ENCODE peak calls at places on chromosome 3, in eight cellular contexts. One of them, this sample, is unnamed.

GRCh38 chr3:185796431-185797107 is 28.3 kb downstream of the IGF2BP2 start:
- DNase-seq in kidney: no peak
- DNase-seq in IMR-90: peak; percentile 85
- DNase-seq in brain microvascular endothelial cell: peak; percentile 71
- DNase-seq in A549: peak; percentile 55
- DNase-seq in HepG2: peak; percentile 96
- DNase-seq in GM12865: no peak
- DNase-seq in fibroblast of pulmonary artery: peak; percentile 73
- DNase-seq in this sample: peak; percentile 86

GRCh38 chr3:181739628-181740027 is 27.9 kb downstream of the SOX2 start:
- DNase-seq in kidney: no peak
- DNase-seq in IMR-90: no peak
- DNase-seq in brain microvascular endothelial cell: no peak
- DNase-seq in A549: no peak
- DNase-seq in HepG2: no peak
- DNase-seq in GM12865: no peak
- DNase-seq in fibroblast of pulmonary artery: no peak
- DNase-seq in this sample: no peak

GRCh38 chr3:161415506-161416231 is 44.4 kb upstream of the SPTSSB start:
- DNase-seq in kidney: no peak
- DNase-seq in IMR-90: peak; percentile 85
- DNase-seq in brain microvascular endothelial cell: peak; percentile 86
- DNase-seq in A549: no peak
- DNase-seq in HepG2: no peak
- DNase-seq in GM12865: no peak
- DNase-seq in fibroblast of pulmonary artery: peak; percentile 87
- DNase-seq in this sample: peak; percentile 90

GRCh38 chr3:33181229-33181628 is 37.4 kb downstream of the SUSD5 start:
- DNase-seq in kidney: no peak
- DNase-seq in IMR-90: no peak
- DNase-seq in brain microvascular endothelial cell: no peak
- DNase-seq in A549: no peak
- DNase-seq in HepG2: peak; percentile 86
- DNase-seq in GM12865: no peak
- DNase-seq in fibroblast of pulmonary artery: no peak
- DNase-seq in this sample: no peak

GRCh38 chr3:29144361-29144760 is 136.5 kb upstream of the RBMS3 start:
- DNase-seq in kidney: no peak
- DNase-seq in IMR-90: no peak
- DNase-seq in brain microvascular endothelial cell: no peak
- DNase-seq in A549: no peak
- DNase-seq in HepG2: no peak
- DNase-seq in GM12865: no peak
- DNase-seq in fibroblast of pulmonary artery: peak; percentile 50
- DNase-seq in this sample: no peak

GRCh38 chr3:140441006-140441405 is 236.9 kb upstream of the TRIM42 start:
- DNase-seq in kidney: no peak
- DNase-seq in IMR-90: peak; percentile 15
- DNase-seq in brain microvascular endothelial cell: peak; percentile 58
- DNase-seq in A549: no peak
- DNase-seq in HepG2: no peak
- DNase-seq in GM12865: no peak
- DNase-seq in fibroblast of pulmonary artery: peak; percentile 39
- DNase-seq in this sample: peak; percentile 83

GRCh38 chr3:8319935-8320634 is 181.5 kb upstream of the LMCD1 start:
- DNase-seq in kidney: no peak
- DNase-seq in IMR-90: peak; percentile 77
- DNase-seq in brain microvascular endothelial cell: peak; percentile 67
- DNase-seq in A549: peak; percentile 7
- DNase-seq in HepG2: no peak
- DNase-seq in GM12865: no peak
- DNase-seq in fibroblast of pulmonary artery: peak; percentile 68
- DNase-seq in this sample: peak; percentile 63

GRCh38 chr3:54641226-54642014 is 286.4 kb downstream of the LRTM1 start:
- DNase-seq in kidney: no peak
- DNase-seq in IMR-90: no peak
- DNase-seq in brain microvascular endothelial cell: no peak
- DNase-seq in A549: no peak
- DNase-seq in HepG2: no peak
- DNase-seq in GM12865: no peak
- DNase-seq in fibroblast of pulmonary artery: no peak
- DNase-seq in this sample: no peak

GRCh38 chr3:8147726-8148125 is 353.9 kb upstream of the LMCD1 start:
- DNase-seq in kidney: no peak
- DNase-seq in IMR-90: no peak
- DNase-seq in brain microvascular endothelial cell: no peak
- DNase-seq in A549: no peak
- DNase-seq in HepG2: no peak
- DNase-seq in GM12865: no peak
- DNase-seq in fibroblast of pulmonary artery: no peak
- DNase-seq in this sample: peak; percentile 62

GRCh38 chr3:190605385-190605784 is 91.5 kb downstream of the IL1RAP start:
- DNase-seq in kidney: no peak
- DNase-seq in IMR-90: no peak
- DNase-seq in brain microvascular endothelial cell: no peak
- DNase-seq in A549: no peak
- DNase-seq in HepG2: no peak
- DNase-seq in GM12865: no peak
- DNase-seq in fibroblast of pulmonary artery: no peak
- DNase-seq in this sample: no peak

GRCh38 chr3:178562869-178563232 is 26.6 kb downstream of the KCNMB2 start:
- DNase-seq in kidney: no peak
- DNase-seq in IMR-90: no peak
- DNase-seq in brain microvascular endothelial cell: no peak
- DNase-seq in A549: no peak
- DNase-seq in HepG2: no peak
- DNase-seq in GM12865: peak; percentile 31
- DNase-seq in fibroblast of pulmonary artery: peak; percentile 29
- DNase-seq in this sample: peak; percentile 52

GRCh38 chr3:115616461-115616860 is 6.8 kb upstream of the GAP43 start:
- DNase-seq in kidney: no peak
- DNase-seq in IMR-90: no peak
- DNase-seq in brain microvascular endothelial cell: no peak
- DNase-seq in A549: no peak
- DNase-seq in HepG2: no peak
- DNase-seq in GM12865: no peak
- DNase-seq in fibroblast of pulmonary artery: no peak
- DNase-seq in this sample: peak; percentile 2

GRCh38 chr3:46146548-46146947 is 61.6 kb downstream of the CCR1 start:
- DNase-seq in kidney: no peak
- DNase-seq in IMR-90: no peak
- DNase-seq in brain microvascular endothelial cell: no peak
- DNase-seq in A549: no peak
- DNase-seq in HepG2: no peak
- DNase-seq in GM12865: no peak
- DNase-seq in fibroblast of pulmonary artery: no peak
- DNase-seq in this sample: no peak

GRCh38 chr3:63364495-63364894 is 86.4 kb downstream of the SYNPR start:
- DNase-seq in kidney: no peak
- DNase-seq in IMR-90: peak; percentile 42
- DNase-seq in brain microvascular endothelial cell: peak; percentile 52
- DNase-seq in A549: no peak
- DNase-seq in HepG2: no peak
- DNase-seq in GM12865: no peak
- DNase-seq in fibroblast of pulmonary artery: peak; percentile 67
- DNase-seq in this sample: peak; percentile 69

GRCh38 chr3:63370094-63370493 is 92.0 kb downstream of the SYNPR start:
- DNase-seq in kidney: no peak
- DNase-seq in IMR-90: no peak
- DNase-seq in brain microvascular endothelial cell: no peak
- DNase-seq in A549: no peak
- DNase-seq in HepG2: no peak
- DNase-seq in GM12865: no peak
- DNase-seq in fibroblast of pulmonary artery: no peak
- DNase-seq in this sample: no peak

GRCh38 chr3:63364909-63365308 is 86.8 kb downstream of the SYNPR start:
- DNase-seq in kidney: no peak
- DNase-seq in IMR-90: no peak
- DNase-seq in brain microvascular endothelial cell: no peak
- DNase-seq in A549: no peak
- DNase-seq in HepG2: no peak
- DNase-seq in GM12865: no peak
- DNase-seq in fibroblast of pulmonary artery: no peak
- DNase-seq in this sample: peak; percentile 16
- TF ChIP-seq CTCF in kidney: peak; percentile 11
- TF ChIP-seq CTCF in IMR-90: no peak
- TF ChIP-seq CTCF in brain microvascular endothelial cell: peak; percentile 69
- TF ChIP-seq CTCF in A549: no peak
- TF ChIP-seq CTCF in HepG2: peak; percentile 26
- TF ChIP-seq CTCF in GM12865: no peak
- TF ChIP-seq CTCF in fibroblast of pulmonary artery: peak; percentile 14
- TF ChIP-seq CTCF in this sample: peak; percentile 42

GRCh38 chr3:10160925-10161324 is 3.8 kb upstream of the IRAK2 start:
- DNase-seq in kidney: peak; percentile 22
- DNase-seq in IMR-90: no peak
- DNase-seq in brain microvascular endothelial cell: no peak
- DNase-seq in A549: no peak
- DNase-seq in HepG2: no peak
- DNase-seq in GM12865: no peak
- DNase-seq in fibroblast of pulmonary artery: no peak
- DNase-seq in this sample: no peak

GRCh38 chr3:10166213-10166604 is 1.5 kb downstream of the IRAK2 start:
- DNase-seq in kidney: peak; percentile 29
- DNase-seq in IMR-90: no peak
- DNase-seq in brain microvascular endothelial cell: no peak
- DNase-seq in A549: no peak
- DNase-seq in HepG2: peak; percentile 14
- DNase-seq in GM12865: no peak
- DNase-seq in fibroblast of pulmonary artery: no peak
- DNase-seq in this sample: no peak

GRCh38 chr3:10169000-10169496 is 4.3 kb downstream of the IRAK2 start:
- DNase-seq in kidney: peak; percentile 4
- DNase-seq in IMR-90: no peak
- DNase-seq in brain microvascular endothelial cell: no peak
- DNase-seq in A549: no peak
- DNase-seq in HepG2: no peak
- DNase-seq in GM12865: no peak
- DNase-seq in fibroblast of pulmonary artery: no peak
- DNase-seq in this sample: no peak

GRCh38 chr3:10162147-10162546 is 2.6 kb upstream of the IRAK2 start:
- DNase-seq in kidney: peak; percentile 6
- DNase-seq in IMR-90: no peak
- DNase-seq in brain microvascular endothelial cell: no peak
- DNase-seq in A549: no peak
- DNase-seq in HepG2: no peak
- DNase-seq in GM12865: peak; percentile 26
- DNase-seq in fibroblast of pulmonary artery: no peak
- DNase-seq in this sample: no peak

DNA sequence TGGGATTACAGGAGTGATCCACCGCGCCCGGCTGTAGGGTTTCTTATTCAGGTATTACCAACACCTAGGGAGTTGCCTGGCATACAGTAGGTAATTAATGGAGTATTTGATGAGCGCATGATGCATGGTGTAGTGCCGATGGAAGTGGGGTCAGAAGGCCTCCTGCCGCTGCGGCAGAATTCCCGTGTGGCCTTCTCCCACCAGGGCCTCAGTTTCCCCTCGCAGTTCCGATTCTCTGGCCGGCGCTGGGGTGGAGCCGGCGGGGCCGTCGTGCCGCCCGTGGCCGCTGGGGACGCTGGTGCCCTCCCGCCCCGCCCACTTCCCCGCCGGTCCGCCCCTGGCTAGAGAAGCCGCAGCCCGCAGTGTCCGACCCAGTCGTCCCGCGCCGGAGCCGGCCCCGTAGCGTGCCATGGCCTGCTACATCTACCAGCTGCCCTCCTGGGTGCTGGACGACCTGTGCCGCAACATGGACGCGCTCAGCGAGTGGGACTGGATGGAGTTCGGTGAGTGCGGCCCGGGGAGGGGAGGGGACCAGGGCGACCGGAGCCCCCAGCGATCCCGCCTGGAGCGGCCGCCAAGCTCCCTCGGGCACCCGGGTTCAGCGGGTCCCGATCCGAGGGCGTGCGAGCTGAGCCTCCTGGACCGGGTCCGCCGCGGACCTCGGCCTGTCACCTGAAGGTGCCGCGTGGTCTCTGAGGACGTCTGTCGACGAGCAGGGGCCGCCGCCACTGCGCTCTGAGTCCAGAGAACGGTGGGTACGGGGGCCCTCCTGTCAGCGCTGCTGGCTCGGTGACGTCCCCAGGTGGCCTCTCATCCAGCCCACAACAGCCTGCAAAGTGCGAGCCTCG is at the start of gene IRAK2:
- DNase-seq in kidney: peak; percentile 93
- DNase-seq in IMR-90: peak; percentile 50
- DNase-seq in brain microvascular endothelial cell: peak; percentile 44
- DNase-seq in A549: peak; percentile 68
- DNase-seq in HepG2: peak; percentile 35
- DNase-seq in GM12865: peak; percentile 72
- DNase-seq in fibroblast of pulmonary artery: peak; percentile 61
- DNase-seq in this sample: peak; percentile 38
- H3K4me3 ChIP-seq in kidney: peak within 1 kb of the TSS; percentile 76
- H3K4me3 ChIP-seq in IMR-90: peak within 1 kb of the TSS; percentile 94
- H3K4me3 ChIP-seq in brain microvascular endothelial cell: peak within 1 kb of the TSS; percentile 85
- H3K4me3 ChIP-seq in A549: peak within 1 kb of the TSS; percentile 73
- H3K4me3 ChIP-seq in HepG2: peak within 1 kb of the TSS; percentile 95
- H3K4me3 ChIP-seq in GM12865: peak within 1 kb of the TSS; percentile 84
- H3K4me3 ChIP-seq in fibroblast of pulmonary artery: peak within 1 kb of the TSS; percentile 87
- H3K4me3 ChIP-seq in this sample: peak within 1 kb of the TSS; percentile 75

GRCh38 chr3:119352863-119353527 is 58.8 kb downstream of the ARHGAP31 start:
- DNase-seq in kidney: no peak
- DNase-seq in IMR-90: peak; percentile 89
- DNase-seq in brain microvascular endothelial cell: peak; percentile 59
- DNase-seq in A549: no peak
- DNase-seq in HepG2: peak; percentile 43
- DNase-seq in GM12865: peak; percentile 61
- DNase-seq in fibroblast of pulmonary artery: peak; percentile 86
- DNase-seq in this sample: peak; percentile 69
- TF ChIP-seq CTCF in kidney: peak; percentile 25
- TF ChIP-seq CTCF in IMR-90: peak; percentile 64
- TF ChIP-seq CTCF in brain microvascular endothelial cell: peak; percentile 42
- TF ChIP-seq CTCF in A549: no peak
- TF ChIP-seq CTCF in HepG2: peak; percentile 28
- TF ChIP-seq CTCF in GM12865: peak; percentile 11
- TF ChIP-seq CTCF in fibroblast of pulmonary artery: peak; percentile 56
- TF ChIP-seq CTCF in this sample: peak; percentile 47

DNA sequence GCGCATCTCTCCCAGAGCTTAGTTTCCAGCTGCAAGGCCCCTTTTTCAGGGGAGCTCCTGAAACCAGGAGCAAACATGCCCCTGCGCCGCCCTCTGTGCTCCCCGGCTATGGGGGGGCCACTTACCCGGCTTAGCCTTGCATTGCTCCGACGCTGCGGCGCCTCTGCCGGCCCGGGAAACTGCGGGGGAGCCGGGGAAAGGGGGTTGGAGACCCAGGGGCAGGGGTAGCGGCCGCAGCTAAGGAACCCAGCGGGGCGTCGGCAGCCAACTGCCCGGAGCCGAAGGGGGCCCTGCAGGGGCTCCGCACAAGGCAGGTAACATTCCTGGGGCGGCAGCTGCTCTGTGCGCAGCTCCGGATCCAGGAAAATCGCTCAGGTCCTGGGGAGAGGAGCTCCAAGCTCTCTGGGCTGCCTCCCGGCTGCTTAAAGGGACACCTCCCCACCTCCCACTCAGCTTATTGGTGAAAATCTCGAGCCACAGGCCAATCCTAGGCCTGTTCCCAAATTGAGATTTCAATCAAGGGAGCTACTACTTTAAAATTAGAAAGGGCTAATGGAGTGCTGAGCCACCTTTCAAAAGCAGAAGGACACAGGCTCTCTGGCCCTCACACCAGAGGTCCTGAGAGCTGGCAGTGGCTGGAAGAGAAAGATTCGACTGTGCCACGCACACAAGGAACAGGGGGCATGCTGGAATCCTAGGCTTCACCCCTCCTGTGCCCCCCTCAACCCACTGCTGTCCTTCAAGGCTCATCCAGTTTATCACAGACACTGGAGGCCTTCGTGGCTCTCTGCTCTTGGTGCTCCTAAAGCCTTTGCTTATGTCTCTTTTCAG is 42.7 kb upstream of the PRICKLE2 start:
- DNase-seq in kidney: peak; percentile 84
- DNase-seq in IMR-90: peak; percentile 68
- DNase-seq in brain microvascular endothelial cell: peak; percentile 54
- DNase-seq in A549: no peak
- DNase-seq in HepG2: no peak
- DNase-seq in GM12865: no peak
- DNase-seq in fibroblast of pulmonary artery: peak; percentile 80
- DNase-seq in this sample: peak; percentile 78
- H3K4me3 ChIP-seq in kidney: peak overlapping the region; percentile 66
- H3K4me3 ChIP-seq in IMR-90: peak overlapping the region; percentile 81
- H3K4me3 ChIP-seq in brain microvascular endothelial cell: peak overlapping the region; percentile 83
- H3K4me3 ChIP-seq in A549: no peak overlapping the region
- H3K4me3 ChIP-seq in HepG2: peak overlapping the region; percentile 57
- H3K4me3 ChIP-seq in GM12865: no peak overlapping the region
- H3K4me3 ChIP-seq in fibroblast of pulmonary artery: peak overlapping the region; percentile 79
- H3K4me3 ChIP-seq in this sample: peak overlapping the region; percentile 76

This sample was measured in fibroblast of mammary gland.